ENCODE peak calls at places on chromosomes 1 and 21, in eight cellular contexts. One of them, this sample, is unnamed.

GRCh38 chr1:53580009-53580400 is 120.8 kb downstream of the DMRTB1 start:
- DNase-seq in fibroblast of the conjunctiva: no peak
- DNase-seq in activated T-cell treated with anti-CD3 and anti-CD28 coated beads for 1 hour: no peak
- DNase-seq in GM23248: no peak
- DNase-seq in NCI-H69: no peak
- DNase-seq in fibroblast of pulmonary artery: no peak
- DNase-seq in COR-L47: no peak
- DNase-seq in occipital lobe: no peak
- DNase-seq in this sample: no peak

GRCh38 chr1:85617582-85618237 is 37.1 kb downstream of the CCN1 start:
- DNase-seq in GM23248: peak
- DNase-seq in occipital lobe: no peak
- DNase-seq in activated T-cell treated with anti-CD3 and anti-CD28 coated beads for 1 hour: no peak
- DNase-seq in NCI-H69: no peak
- DNase-seq in COR-L47: no peak
- DNase-seq in fibroblast of the conjunctiva: peak
- DNase-seq in fibroblast of pulmonary artery: peak
- DNase-seq in this sample: no peak

GRCh38 chr1:205680073-205680851 is at the start of gene SLC45A3:
- DNase-seq in activated T-cell treated with anti-CD3 and anti-CD28 coated beads for 1 hour: peak
- DNase-seq in fibroblast of pulmonary artery: peak
- DNase-seq in GM23248: peak
- DNase-seq in NCI-H69: peak
- DNase-seq in COR-L47: peak
- DNase-seq in fibroblast of the conjunctiva: no peak
- DNase-seq in occipital lobe: no peak
- DNase-seq in this sample: peak

GRCh38 chr21:25952306-25952705 is 217.5 kb downstream of the GABPA start:
- DNase-seq in occipital lobe: no peak
- DNase-seq in fibroblast of the conjunctiva: no peak
- DNase-seq in fibroblast of pulmonary artery: no peak
- DNase-seq in activated T-cell treated with anti-CD3 and anti-CD28 coated beads for 1 hour: no peak
- DNase-seq in GM23248: no peak
- DNase-seq in COR-L47: no peak
- DNase-seq in NCI-H69: no peak
- DNase-seq in this sample: no peak

GRCh38 chr1:94236021-94236491 is 1.3 kb downstream of the ARHGAP29 start:
- DNase-seq in occipital lobe: no peak
- DNase-seq in NCI-H69: peak
- DNase-seq in COR-L47: no peak
- DNase-seq in fibroblast of the conjunctiva: no peak
- DNase-seq in fibroblast of pulmonary artery: peak
- DNase-seq in GM23248: peak
- DNase-seq in activated T-cell treated with anti-CD3 and anti-CD28 coated beads for 1 hour: no peak
- DNase-seq in this sample: no peak

GRCh38 chr1:226973371-226973897 is 33.3 kb downstream of the COQ8A start:
- DNase-seq in activated T-cell treated with anti-CD3 and anti-CD28 coated beads for 1 hour: no peak
- DNase-seq in NCI-H69: peak
- DNase-seq in GM23248: no peak
- DNase-seq in fibroblast of pulmonary artery: no peak
- DNase-seq in COR-L47: no peak
- DNase-seq in occipital lobe: no peak
- DNase-seq in fibroblast of the conjunctiva: no peak
- DNase-seq in this sample: no peak

GRCh38 chr1:35180776-35181374 is 12.1 kb downstream of the SFPQ start:
- DNase-seq in fibroblast of the conjunctiva: no peak
- DNase-seq in fibroblast of pulmonary artery: no peak
- DNase-seq in occipital lobe: no peak
- DNase-seq in activated T-cell treated with anti-CD3 and anti-CD28 coated beads for 1 hour: no peak
- DNase-seq in GM23248: peak
- DNase-seq in COR-L47: no peak
- DNase-seq in NCI-H69: no peak
- DNase-seq in this sample: no peak

GRCh38 chr1:59346429-59346828 is 49.5 kb downstream of the FGGY start:
- DNase-seq in GM23248: no peak
- DNase-seq in fibroblast of pulmonary artery: no peak
- DNase-seq in occipital lobe: no peak
- DNase-seq in activated T-cell treated with anti-CD3 and anti-CD28 coated beads for 1 hour: no peak
- DNase-seq in COR-L47: no peak
- DNase-seq in NCI-H69: no peak
- DNase-seq in fibroblast of the conjunctiva: no peak
- DNase-seq in this sample: no peak

GRCh38 chr1:3312894-3313578 is 141.4 kb upstream of the ARHGEF16 start:
- DNase-seq in occipital lobe: peak
- DNase-seq in COR-L47: no peak
- DNase-seq in activated T-cell treated with anti-CD3 and anti-CD28 coated beads for 1 hour: peak
- DNase-seq in fibroblast of pulmonary artery: peak
- DNase-seq in fibroblast of the conjunctiva: peak
- DNase-seq in GM23248: peak
- DNase-seq in NCI-H69: no peak
- DNase-seq in this sample: peak

GRCh38 chr1:34970220-34970735 is 14.9 kb downstream of the TMEM35B start:
- DNase-seq in NCI-H69: no peak
- DNase-seq in GM23248: peak
- DNase-seq in COR-L47: no peak
- DNase-seq in fibroblast of the conjunctiva: no peak
- DNase-seq in activated T-cell treated with anti-CD3 and anti-CD28 coated beads for 1 hour: no peak
- DNase-seq in occipital lobe: no peak
- DNase-seq in fibroblast of pulmonary artery: no peak
- DNase-seq in this sample: no peak

GRCh38 chr1:92882817-92883216 is 51.0 kb downstream of the RPL5 start:
- DNase-seq in GM23248: peak
- DNase-seq in COR-L47: no peak
- DNase-seq in NCI-H69: peak
- DNase-seq in activated T-cell treated with anti-CD3 and anti-CD28 coated beads for 1 hour: peak
- DNase-seq in fibroblast of pulmonary artery: no peak
- DNase-seq in fibroblast of the conjunctiva: no peak
- DNase-seq in occipital lobe: no peak
- DNase-seq in this sample: peak

This sample was measured in activated naive CD4-positive, alpha-beta T cell treated with anti-CD3 and anti-CD28 coated beads, Interleukin-2, amount 10 ng/mL, durations not matched to agents 7 days and 5 days.